ENCODE peak calls at places on chromosomes 11 and 22, in five cellular contexts. One of them, this sample, is unnamed.
A peak's percentile ranks its signal among the peaks of the same experiment; 100 is the strongest.

GRCh38 chr11:94185387-94186084 is 56.9 kb downstream of the PANX1 start:
- DNase-seq in endothelial cell: no peak
- DNase-seq in epithelial cell of esophagus: no peak
- DNase-seq in A549: no peak
- DNase-seq in mucosa of descending colon: no peak
- DNase-seq in this sample: peak; percentile 53

GRCh38 chr11:38332046-38332445 is 1734.0 kb upstream of the RAG2 start:
- DNase-seq in endothelial cell: no peak
- DNase-seq in epithelial cell of esophagus: no peak
- DNase-seq in A549: no peak
- DNase-seq in mucosa of descending colon: no peak
- DNase-seq in this sample: peak; percentile 4

GRCh38 chr22:24011735-24012068 is 598 bp downstream of the CABIN1 start:
- DNase-seq in endothelial cell: no peak
- DNase-seq in epithelial cell of esophagus: peak; percentile 26
- DNase-seq in A549: no peak
- DNase-seq in mucosa of descending colon: no peak
- DNase-seq in this sample: no peak

GRCh38 chr11:267491-267994 is 10.7 kb upstream of the NLRP6 start:
- DNase-seq in endothelial cell: no peak
- DNase-seq in epithelial cell of esophagus: no peak
- DNase-seq in A549: peak; percentile 35
- DNase-seq in mucosa of descending colon: peak; percentile 82
- DNase-seq in this sample: no peak

GRCh38 chr22:43239102-43239875 is 52.4 kb upstream of the TTLL12 start:
- DNase-seq in endothelial cell: no peak
- DNase-seq in epithelial cell of esophagus: no peak
- DNase-seq in A549: no peak
- DNase-seq in mucosa of descending colon: no peak
- DNase-seq in this sample: no peak

GRCh38 chr22:26502688-26503561 is 9.3 kb downstream of the TFIP11 start:
- DNase-seq in endothelial cell: peak; percentile 64
- DNase-seq in epithelial cell of esophagus: peak; percentile 53
- DNase-seq in A549: no peak
- DNase-seq in mucosa of descending colon: no peak
- DNase-seq in this sample: peak; percentile 28

GRCh38 chr22:21707677-21708076 is 27.9 kb downstream of the YPEL1 start:
- DNase-seq in endothelial cell: no peak
- DNase-seq in epithelial cell of esophagus: no peak
- DNase-seq in A549: no peak
- DNase-seq in mucosa of descending colon: no peak
- DNase-seq in this sample: no peak

GRCh38 chr11:46669606-46670243 is 30.7 kb downstream of the ARHGAP1 start:
- DNase-seq in endothelial cell: no peak
- DNase-seq in epithelial cell of esophagus: no peak
- DNase-seq in A549: peak; percentile 36
- DNase-seq in mucosa of descending colon: no peak
- DNase-seq in this sample: no peak

GRCh38 chr22:42272431-42273004 is 2.1 kb upstream of the TCF20 start:
- DNase-seq in endothelial cell: no peak
- DNase-seq in epithelial cell of esophagus: no peak
- DNase-seq in A549: no peak
- DNase-seq in mucosa of descending colon: no peak
- DNase-seq in this sample: no peak

GRCh38 chr11:32448232-32448631 is 12.9 kb upstream of the WT1 start:
- DNase-seq in endothelial cell: peak; percentile 23
- DNase-seq in epithelial cell of esophagus: peak; percentile 29
- DNase-seq in A549: peak; percentile 36
- DNase-seq in mucosa of descending colon: no peak
- DNase-seq in this sample: no peak
- TF ChIP-seq CTCF in endothelial cell: no peak
- TF ChIP-seq CTCF in epithelial cell of esophagus: peak; percentile 13
- TF ChIP-seq CTCF in A549: peak; percentile 45
- TF ChIP-seq CTCF in mucosa of descending colon: no peak
- TF ChIP-seq CTCF in this sample: peak; percentile 37

GRCh38 chr22:37765498-37765897 is 42.2 kb upstream of the GCAT start:
- DNase-seq in endothelial cell: no peak
- DNase-seq in epithelial cell of esophagus: no peak
- DNase-seq in A549: no peak
- DNase-seq in mucosa of descending colon: no peak
- DNase-seq in this sample: no peak

GRCh38 chr22:37765953-37766566 is 41.7 kb upstream of the GCAT start:
- DNase-seq in endothelial cell: no peak
- DNase-seq in epithelial cell of esophagus: no peak
- DNase-seq in A549: no peak
- DNase-seq in mucosa of descending colon: no peak
- DNase-seq in this sample: no peak

GRCh38 chr22:37769056-37769455 is 38.7 kb upstream of the GCAT start:
- DNase-seq in endothelial cell: no peak
- DNase-seq in epithelial cell of esophagus: no peak
- DNase-seq in A549: no peak
- DNase-seq in mucosa of descending colon: no peak
- DNase-seq in this sample: no peak

GRCh38 chr22:37771081-37771480 is 36.7 kb upstream of the GCAT start:
- DNase-seq in endothelial cell: no peak
- DNase-seq in epithelial cell of esophagus: peak; percentile 63
- DNase-seq in A549: no peak
- DNase-seq in mucosa of descending colon: no peak
- DNase-seq in this sample: no peak

GRCh38 chr22:37768273-37768672 is 39.5 kb upstream of the GCAT start:
- DNase-seq in endothelial cell: no peak
- DNase-seq in epithelial cell of esophagus: no peak
- DNase-seq in A549: no peak
- DNase-seq in mucosa of descending colon: no peak
- DNase-seq in this sample: no peak
- TF ChIP-seq CTCF in endothelial cell: peak; percentile 57
- TF ChIP-seq CTCF in epithelial cell of esophagus: peak; percentile 17
- TF ChIP-seq CTCF in A549: no peak
- TF ChIP-seq CTCF in mucosa of descending colon: no peak
- TF ChIP-seq CTCF in this sample: peak; percentile 41

GRCh38 chr11:61833926-61834277 is 5.8 kb downstream of the FADS2 start:
- DNase-seq in endothelial cell: no peak
- DNase-seq in epithelial cell of esophagus: no peak
- DNase-seq in A549: no peak
- DNase-seq in mucosa of descending colon: no peak
- DNase-seq in this sample: no peak
- TF ChIP-seq CTCF in endothelial cell: no peak
- TF ChIP-seq CTCF in epithelial cell of esophagus: no peak
- TF ChIP-seq CTCF in A549: no peak
- TF ChIP-seq CTCF in mucosa of descending colon: no peak
- TF ChIP-seq CTCF in this sample: no peak

GRCh38 chr11:60785806-60786361 is 751 bp downstream of the MS4A10 start:
- DNase-seq in endothelial cell: no peak
- DNase-seq in epithelial cell of esophagus: no peak
- DNase-seq in A549: no peak
- DNase-seq in mucosa of descending colon: no peak
- DNase-seq in this sample: peak; percentile 19
- TF ChIP-seq CTCF in endothelial cell: no peak
- TF ChIP-seq CTCF in epithelial cell of esophagus: no peak
- TF ChIP-seq CTCF in A549: no peak
- TF ChIP-seq CTCF in mucosa of descending colon: no peak
- TF ChIP-seq CTCF in this sample: no peak

This sample was measured in astrocyte of the cerebellum.